ENCODE peak calls at places on chromosomes 7 and 10, in four cellular contexts. A is CD8-positive, alpha-beta memory T cell; S is MM.1S; R is adipocyte. U is an unnamed sample.

GRCh38 chr10:96244354-96244753 is 27.0 kb downstream of the BLNK start:
- DNase-seq in A (no peak), S (no peak), R (no peak), U (no peak)

GRCh38 chr10:122201401-122201800 is 69.7 kb upstream of the BTBD16 start:
- DNase-seq in A (no peak), S (no peak), R (no peak), U (no peak)

GRCh38 chr7:105279688-105280007 is 109.1 kb downstream of the SRPK2 start:
- DNase-seq in A (no peak), S (no peak), R (no peak), U (no peak)

GRCh38 chr10:44933922-44934321 is 22.8 kb downstream of the TMEM72 start:
- DNase-seq in A (no peak), S (no peak), R (no peak), U (no peak)

GRCh38 chr10:49668684-49669083 is 10.8 kb upstream of the C10orf53 start:
- DNase-seq in A (no peak), S (no peak), R (no peak), U (peak; percentile 25)

GRCh38 chr10:118900617-118901016 is 128.9 kb upstream of the NANOS1 start:
- DNase-seq in A (no peak), S (no peak), R (no peak), U (no peak)

GRCh38 chr7:36986429-36987362 is 262.4 kb upstream of the AOAH start:
- DNase-seq in A (peak; percentile 33), S (peak; percentile 23), R (peak; percentile 76), U (peak; percentile 63)

GRCh38 chr7:132433286-132433685 is 143.0 kb downstream of the PLXNA4 start:
- DNase-seq in A (no peak), S (peak; percentile 40), R (no peak), U (no peak)

GRCh38 chr7:20307901-20308300 is 22.8 kb upstream of the ITGB8 start:
- DNase-seq in A (no peak), S (no peak), R (no peak), U (no peak)

GRCh38 chr10:71264345-71265200 is 52.2 kb downstream of the UNC5B start:
- DNase-seq in A (no peak), S (no peak), R (no peak), U (no peak)

GRCh38 chr10:23467548-23467947 is 28.7 kb downstream of the OTUD1 start:
- DNase-seq in A (no peak), S (no peak), R (no peak), U (no peak)

GRCh38 chr7:2853147-2853546 is 9.0 kb upstream of the GNA12 start:
- DNase-seq in A (no peak), S (no peak), R (no peak), U (no peak)

GRCh38 chr10:117131390-117132327 is 6.4 kb downstream of the VAX1 start:
- DNase-seq in A (no peak), S (no peak), R (no peak), U (no peak)

GRCh38 chr7:50742401-50742800 is 40.3 kb downstream of the GRB10 start:
- DNase-seq in A (no peak), S (no peak), R (no peak), U (no peak)

GRCh38 chr10:121498071-121498470 is 100.2 kb downstream of the FGFR2 start:
- DNase-seq in A (no peak), S (no peak), R (no peak), U (no peak)

GRCh38 chr7:44287488-44288380 is 37.7 kb downstream of the CAMK2B start:
- DNase-seq in A (no peak), S (no peak), R (no peak), U (peak; percentile 29)

GRCh38 chr7:34162017-34162565 is 256.8 kb downstream of the BMPER start:
- DNase-seq in A (no peak), S (no peak), R (no peak), U (no peak)

GRCh38 chr7:34260282-34260681 is 354.9 kb downstream of the BMPER start:
- DNase-seq in A (no peak), S (no peak), R (peak; percentile 87), U (no peak)

GRCh38 chr7:22114440-22114981 is 168.8 kb upstream of the CDCA7L start:
- DNase-seq in A (no peak), S (no peak), R (no peak), U (no peak)

GRCh38 chr10:124378817-124379510 is 39.8 kb downstream of the OAT start:
- DNase-seq in A (no peak), S (no peak), R (no peak), U (no peak)

GRCh38 chr10:4663162-4663992 is 162.6 kb upstream of the AKR1E2 start:
- DNase-seq in A (no peak), S (no peak), R (peak; percentile 97), U (peak; percentile 74)

GRCh38 chr10:36446873-36447272 is 678.5 kb upstream of the ANKRD30A start:
- DNase-seq in A (no peak), S (no peak), R (no peak), U (peak; percentile 9)

GRCh38 chr7:10412426-10413019 is 561.1 kb upstream of the PHF14 start:
- DNase-seq in A (no peak), S (peak; percentile 69), R (peak; percentile 51), U (peak; percentile 38)

GRCh38 chr10:103661198-103661950 is 167.9 kb downstream of the NEURL1 start:
- DNase-seq in A (peak; percentile 47), S (no peak), R (peak; percentile 98), U (no peak)

GRCh38 chr7:16171928-16172327 is 249.4 kb downstream of the CRPPA start:
- DNase-seq in A (no peak), S (no peak), R (no peak), U (no peak)

GRCh38 chr10:132226586-132227405 is 40.0 kb downstream of the DPYSL4 start:
- DNase-seq in A (no peak), S (no peak), R (no peak), U (no peak)

GRCh38 chr7:136874393-136875032 is 6.1 kb downstream of the CHRM2 start:
- DNase-seq in A (no peak), S (peak; percentile 30), R (peak; percentile 68), U (peak; percentile 48)

GRCh38 chr7:38318803-38319416 is 45.5 kb upstream of the TARP start:
- DNase-seq in A (no peak), S (peak; percentile 61), R (peak; percentile 83), U (peak; percentile 72)

GRCh38 chr10:28302012-28302667 is 724 bp downstream of the MPP7 start:
- DNase-seq in A (no peak), S (no peak), R (peak; percentile 67), U (no peak)

GRCh38 chr10:131812736-131813604 is 87.8 kb upstream of the PPP2R2D start:
- DNase-seq in A (no peak), S (no peak), R (no peak), U (peak; percentile 4)

GRCh38 chr10:31100176-31100575 is 68.5 kb upstream of the ZNF438 start:
- DNase-seq in A (no peak), S (no peak), R (no peak), U (no peak)

GRCh38 chr10:27242951-27243551 is 2.5 kb upstream of the ACBD5 start:
- DNase-seq in A (peak; percentile 60), S (peak; percentile 82), R (peak; percentile 66), U (peak; percentile 61)

U was measured in D341Med.